ENCODE peak calls at places on chromosome 22, in nine cellular contexts. One of them, this sample, is unnamed.

GRCh38 chr22:39920134-39920743 is 19.4 kb downstream of the GRAP2 start:
- DNase-seq in right lobe of liver: no peak
- DNase-seq in stimulated activated CD8-positive, alpha-beta memory T cell treated with anti-CD3 and anti-CD28 coated beads, Interleukin-4, amount 100 ng/mL, for 1 hour: no peak
- DNase-seq in lower lobe of right lung: no peak
- DNase-seq in thoracic aorta: no peak
- DNase-seq in nucleus accumbens: no peak
- DNase-seq in H4: no peak
- DNase-seq in GM23248: no peak
- DNase-seq in astrocyte of the spinal cord: no peak
- DNase-seq in this sample: no peak

GRCh38 chr22:39643311-39644083 is 72.9 kb downstream of the CACNA1I start:
- DNase-seq in right lobe of liver: no peak
- DNase-seq in stimulated activated CD8-positive, alpha-beta memory T cell treated with anti-CD3 and anti-CD28 coated beads, Interleukin-4, amount 100 ng/mL, for 1 hour: no peak
- DNase-seq in lower lobe of right lung: no peak
- DNase-seq in thoracic aorta: no peak
- DNase-seq in nucleus accumbens: no peak
- DNase-seq in H4: no peak
- DNase-seq in GM23248: peak; percentile 40
- DNase-seq in astrocyte of the spinal cord: peak; percentile 21
- DNase-seq in this sample: no peak

GRCh38 chr22:37145415-37146385 is 4.0 kb downstream of the IL2RB start:
- DNase-seq in right lobe of liver: no peak
- DNase-seq in stimulated activated CD8-positive, alpha-beta memory T cell treated with anti-CD3 and anti-CD28 coated beads, Interleukin-4, amount 100 ng/mL, for 1 hour: no peak
- DNase-seq in lower lobe of right lung: no peak
- DNase-seq in thoracic aorta: no peak
- DNase-seq in nucleus accumbens: no peak
- DNase-seq in H4: peak; percentile 62
- DNase-seq in GM23248: no peak
- DNase-seq in astrocyte of the spinal cord: no peak
- DNase-seq in this sample: no peak

GRCh38 chr22:43299736-43300135 is 43.4 kb downstream of the SCUBE1 start:
- DNase-seq in right lobe of liver: no peak
- DNase-seq in stimulated activated CD8-positive, alpha-beta memory T cell treated with anti-CD3 and anti-CD28 coated beads, Interleukin-4, amount 100 ng/mL, for 1 hour: no peak
- DNase-seq in lower lobe of right lung: no peak
- DNase-seq in thoracic aorta: no peak
- DNase-seq in nucleus accumbens: no peak
- DNase-seq in H4: no peak
- DNase-seq in GM23248: no peak
- DNase-seq in astrocyte of the spinal cord: no peak
- DNase-seq in this sample: no peak

GRCh38 chr22:50177537-50178470 is 7.3 kb downstream of the PANX2 start:
- DNase-seq in right lobe of liver: peak; percentile 25
- DNase-seq in stimulated activated CD8-positive, alpha-beta memory T cell treated with anti-CD3 and anti-CD28 coated beads, Interleukin-4, amount 100 ng/mL, for 1 hour: no peak
- DNase-seq in lower lobe of right lung: peak; percentile 39
- DNase-seq in thoracic aorta: no peak
- DNase-seq in nucleus accumbens: no peak
- DNase-seq in H4: no peak
- DNase-seq in GM23248: no peak
- DNase-seq in astrocyte of the spinal cord: no peak
- DNase-seq in this sample: no peak

GRCh38 chr22:41501209-41501608 is 32.3 kb downstream of the ACO2 start:
- DNase-seq in right lobe of liver: no peak
- DNase-seq in stimulated activated CD8-positive, alpha-beta memory T cell treated with anti-CD3 and anti-CD28 coated beads, Interleukin-4, amount 100 ng/mL, for 1 hour: no peak
- DNase-seq in lower lobe of right lung: no peak
- DNase-seq in thoracic aorta: no peak
- DNase-seq in nucleus accumbens: peak; percentile 18
- DNase-seq in H4: no peak
- DNase-seq in GM23248: peak; percentile 30
- DNase-seq in astrocyte of the spinal cord: no peak
- DNase-seq in this sample: no peak

GRCh38 chr22:20205964-20206708 is 55.3 kb upstream of the CCDC188 start:
- DNase-seq in right lobe of liver: peak; percentile 76
- DNase-seq in stimulated activated CD8-positive, alpha-beta memory T cell treated with anti-CD3 and anti-CD28 coated beads, Interleukin-4, amount 100 ng/mL, for 1 hour: peak; percentile 24
- DNase-seq in lower lobe of right lung: peak; percentile 84
- DNase-seq in thoracic aorta: no peak
- DNase-seq in nucleus accumbens: no peak
- DNase-seq in H4: peak; percentile 80
- DNase-seq in GM23248: peak; percentile 82
- DNase-seq in astrocyte of the spinal cord: peak; percentile 54
- DNase-seq in this sample: no peak

GRCh38 chr22:42645938-42646568 is 3.1 kb downstream of the CYB5R3 start:
- DNase-seq in right lobe of liver: peak; percentile 68
- DNase-seq in stimulated activated CD8-positive, alpha-beta memory T cell treated with anti-CD3 and anti-CD28 coated beads, Interleukin-4, amount 100 ng/mL, for 1 hour: no peak
- DNase-seq in lower lobe of right lung: no peak
- DNase-seq in thoracic aorta: no peak
- DNase-seq in nucleus accumbens: no peak
- DNase-seq in H4: no peak
- DNase-seq in GM23248: peak; percentile 31
- DNase-seq in astrocyte of the spinal cord: no peak
- DNase-seq in this sample: no peak

GRCh38 chr22:21951931-21952465 is 650 bp downstream of the PPM1F start:
- DNase-seq in right lobe of liver: peak; percentile 54
- DNase-seq in stimulated activated CD8-positive, alpha-beta memory T cell treated with anti-CD3 and anti-CD28 coated beads, Interleukin-4, amount 100 ng/mL, for 1 hour: no peak
- DNase-seq in lower lobe of right lung: peak; percentile 73
- DNase-seq in thoracic aorta: no peak
- DNase-seq in nucleus accumbens: peak; percentile 22
- DNase-seq in H4: no peak
- DNase-seq in GM23248: peak; percentile 76
- DNase-seq in astrocyte of the spinal cord: peak; percentile 48
- DNase-seq in this sample: peak; percentile 39

GRCh38 chr22:44686873-44687600 is 15.0 kb upstream of the PRR5 start:
- DNase-seq in right lobe of liver: no peak
- DNase-seq in stimulated activated CD8-positive, alpha-beta memory T cell treated with anti-CD3 and anti-CD28 coated beads, Interleukin-4, amount 100 ng/mL, for 1 hour: no peak
- DNase-seq in lower lobe of right lung: no peak
- DNase-seq in thoracic aorta: no peak
- DNase-seq in nucleus accumbens: no peak
- DNase-seq in H4: no peak
- DNase-seq in GM23248: no peak
- DNase-seq in astrocyte of the spinal cord: no peak
- DNase-seq in this sample: no peak

GRCh38 chr22:20606041-20606783 is 98.8 kb downstream of the MED15 start:
- DNase-seq in right lobe of liver: peak; percentile 84
- DNase-seq in stimulated activated CD8-positive, alpha-beta memory T cell treated with anti-CD3 and anti-CD28 coated beads, Interleukin-4, amount 100 ng/mL, for 1 hour: peak; percentile 29
- DNase-seq in lower lobe of right lung: peak; percentile 91
- DNase-seq in thoracic aorta: no peak
- DNase-seq in nucleus accumbens: peak; percentile 10
- DNase-seq in H4: peak; percentile 43
- DNase-seq in GM23248: peak; percentile 76
- DNase-seq in astrocyte of the spinal cord: peak; percentile 55
- DNase-seq in this sample: peak; percentile 49

GRCh38 chr22:41808400-41808799 is 7.9 kb downstream of the CCDC134 start:
- DNase-seq in right lobe of liver: no peak
- DNase-seq in stimulated activated CD8-positive, alpha-beta memory T cell treated with anti-CD3 and anti-CD28 coated beads, Interleukin-4, amount 100 ng/mL, for 1 hour: no peak
- DNase-seq in lower lobe of right lung: no peak
- DNase-seq in thoracic aorta: no peak
- DNase-seq in nucleus accumbens: no peak
- DNase-seq in H4: no peak
- DNase-seq in GM23248: no peak
- DNase-seq in astrocyte of the spinal cord: no peak
- DNase-seq in this sample: no peak

GRCh38 chr22:19656541-19657251 is 57.6 kb upstream of the SEPTIN5 start:
- DNase-seq in right lobe of liver: no peak
- DNase-seq in stimulated activated CD8-positive, alpha-beta memory T cell treated with anti-CD3 and anti-CD28 coated beads, Interleukin-4, amount 100 ng/mL, for 1 hour: no peak
- DNase-seq in lower lobe of right lung: no peak
- DNase-seq in thoracic aorta: no peak
- DNase-seq in nucleus accumbens: no peak
- DNase-seq in H4: no peak
- DNase-seq in GM23248: no peak
- DNase-seq in astrocyte of the spinal cord: no peak
- DNase-seq in this sample: no peak

GRCh38 chr22:44098966-44099530 is 74.9 kb downstream of the PARVB start:
- DNase-seq in right lobe of liver: no peak
- DNase-seq in stimulated activated CD8-positive, alpha-beta memory T cell treated with anti-CD3 and anti-CD28 coated beads, Interleukin-4, amount 100 ng/mL, for 1 hour: no peak
- DNase-seq in lower lobe of right lung: peak; percentile 29
- DNase-seq in thoracic aorta: no peak
- DNase-seq in nucleus accumbens: no peak
- DNase-seq in H4: no peak
- DNase-seq in GM23248: no peak
- DNase-seq in astrocyte of the spinal cord: no peak
- DNase-seq in this sample: no peak

GRCh38 chr22:29121124-29121523 is 48.3 kb downstream of the KREMEN1 start:
- DNase-seq in right lobe of liver: no peak
- DNase-seq in stimulated activated CD8-positive, alpha-beta memory T cell treated with anti-CD3 and anti-CD28 coated beads, Interleukin-4, amount 100 ng/mL, for 1 hour: no peak
- DNase-seq in lower lobe of right lung: no peak
- DNase-seq in thoracic aorta: no peak
- DNase-seq in nucleus accumbens: no peak
- DNase-seq in H4: no peak
- DNase-seq in GM23248: peak; percentile 44
- DNase-seq in astrocyte of the spinal cord: no peak
- DNase-seq in this sample: no peak

GRCh38 chr22:47610281-47610680 is 847.8 kb downstream of the TBC1D22A start:
- DNase-seq in right lobe of liver: no peak
- DNase-seq in stimulated activated CD8-positive, alpha-beta memory T cell treated with anti-CD3 and anti-CD28 coated beads, Interleukin-4, amount 100 ng/mL, for 1 hour: no peak
- DNase-seq in lower lobe of right lung: peak; percentile 24
- DNase-seq in thoracic aorta: no peak
- DNase-seq in nucleus accumbens: no peak
- DNase-seq in H4: no peak
- DNase-seq in GM23248: no peak
- DNase-seq in astrocyte of the spinal cord: no peak
- DNase-seq in this sample: no peak

GRCh38 chr22:50206599-50206998 is 5.8 kb downstream of the SELENOO start:
- DNase-seq in right lobe of liver: peak; percentile 89
- DNase-seq in stimulated activated CD8-positive, alpha-beta memory T cell treated with anti-CD3 and anti-CD28 coated beads, Interleukin-4, amount 100 ng/mL, for 1 hour: no peak
- DNase-seq in lower lobe of right lung: peak; percentile 80
- DNase-seq in thoracic aorta: no peak
- DNase-seq in nucleus accumbens: no peak
- DNase-seq in H4: no peak
- DNase-seq in GM23248: peak; percentile 61
- DNase-seq in astrocyte of the spinal cord: no peak
- DNase-seq in this sample: no peak

GRCh38 chr22:20552450-20552894 is 45.1 kb downstream of the MED15 start:
- DNase-seq in right lobe of liver: no peak
- DNase-seq in stimulated activated CD8-positive, alpha-beta memory T cell treated with anti-CD3 and anti-CD28 coated beads, Interleukin-4, amount 100 ng/mL, for 1 hour: no peak
- DNase-seq in lower lobe of right lung: no peak
- DNase-seq in thoracic aorta: no peak
- DNase-seq in nucleus accumbens: peak; percentile 39
- DNase-seq in H4: no peak
- DNase-seq in GM23248: peak; percentile 90
- DNase-seq in astrocyte of the spinal cord: no peak
- DNase-seq in this sample: no peak

GRCh38 chr22:28817919-28818859 is 17.8 kb upstream of the XBP1 start:
- DNase-seq in right lobe of liver: peak; percentile 59
- DNase-seq in stimulated activated CD8-positive, alpha-beta memory T cell treated with anti-CD3 and anti-CD28 coated beads, Interleukin-4, amount 100 ng/mL, for 1 hour: no peak
- DNase-seq in lower lobe of right lung: peak; percentile 78
- DNase-seq in thoracic aorta: no peak
- DNase-seq in nucleus accumbens: no peak
- DNase-seq in H4: no peak
- DNase-seq in GM23248: no peak
- DNase-seq in astrocyte of the spinal cord: no peak
- DNase-seq in this sample: no peak

GRCh38 chr22:17875156-17875555 is 100.9 kb upstream of the BID start:
- DNase-seq in right lobe of liver: no peak
- DNase-seq in stimulated activated CD8-positive, alpha-beta memory T cell treated with anti-CD3 and anti-CD28 coated beads, Interleukin-4, amount 100 ng/mL, for 1 hour: no peak
- DNase-seq in lower lobe of right lung: no peak
- DNase-seq in thoracic aorta: no peak
- DNase-seq in nucleus accumbens: no peak
- DNase-seq in H4: no peak
- DNase-seq in GM23248: no peak
- DNase-seq in astrocyte of the spinal cord: no peak
- DNase-seq in this sample: no peak

GRCh38 chr22:22463855-22464540 is 44.5 kb downstream of the ZNF280B start:
- DNase-seq in right lobe of liver: no peak
- DNase-seq in stimulated activated CD8-positive, alpha-beta memory T cell treated with anti-CD3 and anti-CD28 coated beads, Interleukin-4, amount 100 ng/mL, for 1 hour: no peak
- DNase-seq in lower lobe of right lung: no peak
- DNase-seq in thoracic aorta: no peak
- DNase-seq in nucleus accumbens: peak; percentile 26
- DNase-seq in H4: peak; percentile 27
- DNase-seq in GM23248: peak; percentile 63
- DNase-seq in astrocyte of the spinal cord: peak; percentile 52
- DNase-seq in this sample: peak; percentile 58

GRCh38 chr22:50696799-50697561 is 24.4 kb downstream of the SHANK3 start:
- DNase-seq in right lobe of liver: peak; percentile 36
- DNase-seq in stimulated activated CD8-positive, alpha-beta memory T cell treated with anti-CD3 and anti-CD28 coated beads, Interleukin-4, amount 100 ng/mL, for 1 hour: no peak
- DNase-seq in lower lobe of right lung: peak; percentile 41
- DNase-seq in thoracic aorta: no peak
- DNase-seq in nucleus accumbens: no peak
- DNase-seq in H4: no peak
- DNase-seq in GM23248: peak; percentile 65
- DNase-seq in astrocyte of the spinal cord: no peak
- DNase-seq in this sample: peak; percentile 50

GRCh38 chr22:22981670-22982571 is 88.4 kb upstream of the GNAZ start:
- DNase-seq in right lobe of liver: no peak
- DNase-seq in stimulated activated CD8-positive, alpha-beta memory T cell treated with anti-CD3 and anti-CD28 coated beads, Interleukin-4, amount 100 ng/mL, for 1 hour: no peak
- DNase-seq in lower lobe of right lung: no peak
- DNase-seq in thoracic aorta: no peak
- DNase-seq in nucleus accumbens: no peak
- DNase-seq in H4: no peak
- DNase-seq in GM23248: no peak
- DNase-seq in astrocyte of the spinal cord: no peak
- DNase-seq in this sample: no peak